ENCODE peak calls at places on chromosome 18, in nine cellular contexts. W is CD8-positive, alpha-beta memory T cell; E is putamen; U is astrocyte of the hippocampus; J is WERI-Rb-1; H is activated CD8-positive, alpha-beta memory T cell treated with anti-CD3 and anti-CD28 coated beads for 48 hours; C is occipital lobe; X is NCI-H524; Q is cardiac muscle cell. T is an unnamed sample.

GRCh38 chr18:37483221-37483971 is 82.2 kb downstream of the CELF4 start:
- DNase-seq in E (no peak), Q (peak), X (peak), U (peak), W (no peak), C (no peak), J (peak), H (no peak), T (no peak)

GRCh38 chr18:11963991-11964484 is 17.3 kb upstream of the IMPA2 start:
- DNase-seq in H (no peak), W (no peak), E (no peak), X (peak), Q (peak), J (peak), C (no peak), U (peak), T (no peak)

GRCh38 chr18:75811156-75811555 is 383.7 kb upstream of the SMIM21 start:
- DNase-seq in Q (peak), X (peak), W (no peak), U (peak), E (no peak), J (no peak), C (no peak), H (no peak), T (no peak)

GRCh38 chr18:49664086-49664890 is 102.4 kb downstream of the LIPG start:
- DNase-seq in X (no peak), J (no peak), H (no peak), Q (peak), W (no peak), C (no peak), U (no peak), E (no peak), T (no peak)

GRCh38 chr18:24446953-24447537 is 13.4 kb upstream of the HRH4 start:
- DNase-seq in J (no peak), C (no peak), H (no peak), Q (no peak), E (no peak), X (peak), U (no peak), W (no peak), T (no peak)

GRCh38 chr18:11407900-11408299 is 201.5 kb upstream of the SLC35G4 start:
- DNase-seq in W (no peak), C (no peak), H (no peak), E (no peak), U (peak), X (no peak), Q (peak), J (no peak), T (no peak)

GRCh38 chr18:49487711-49488310 is 777 bp upstream of the C18orf32 start:
- DNase-seq in E (no peak), X (no peak), C (no peak), H (no peak), Q (peak), U (no peak), J (no peak), W (no peak), T (no peak)

GRCh38 chr18:14974576-14974975 is 226.6 kb downstream of the ANKRD30B start:
- DNase-seq in U (no peak), Q (no peak), X (no peak), C (no peak), H (no peak), J (no peak), E (no peak), W (no peak), T (no peak)

GRCh38 chr18:38790303-38790702 is 1224.7 kb upstream of the CELF4 start:
- DNase-seq in U (no peak), C (no peak), X (no peak), E (no peak), Q (no peak), W (no peak), J (no peak), H (no peak), T (no peak)

GRCh38 chr18:25334588-25334987 is 17.4 kb downstream of the ZNF521 start:
- DNase-seq in W (no peak), X (no peak), J (no peak), H (no peak), Q (no peak), E (no peak), U (no peak), C (no peak), T (no peak)

GRCh38 chr18:995641-996040 is 91.0 kb downstream of the ADCYAP1 start:
- DNase-seq in J (no peak), W (no peak), U (peak), X (no peak), H (no peak), C (no peak), E (no peak), Q (peak), T (no peak)

GRCh38 chr18:13993730-13994129 is 78.4 kb upstream of the MC2R start:
- DNase-seq in J (no peak), E (peak), Q (no peak), X (no peak), W (no peak), C (peak), U (no peak), H (no peak), T (peak)

GRCh38 chr18:67731853-67732252 is 215.3 kb upstream of the DSEL start:
- DNase-seq in J (no peak), H (no peak), E (no peak), X (no peak), C (no peak), W (no peak), Q (no peak), U (peak), T (no peak)

GRCh38 chr18:44741070-44741469 is 60.4 kb downstream of the SETBP1 start:
- DNase-seq in H (no peak), X (peak), U (no peak), E (no peak), Q (no peak), C (no peak), J (no peak), W (no peak), T (no peak)

GRCh38 chr18:1995041-1995612 is 576.2 kb downstream of the METTL4 start:
- DNase-seq in U (no peak), W (no peak), X (no peak), E (no peak), C (no peak), H (no peak), J (no peak), Q (no peak), T (no peak)

GRCh38 chr18:36461551-36461987 is 164.1 kb downstream of the FHOD3 start:
- DNase-seq in W (no peak), Q (peak), E (no peak), C (no peak), H (no peak), X (no peak), J (no peak), U (peak), T (no peak)

GRCh38 chr18:38586327-38586726 is 1020.7 kb upstream of the CELF4 start:
- DNase-seq in X (no peak), Q (no peak), W (no peak), C (no peak), H (no peak), J (no peak), U (no peak), E (no peak), T (no peak)

GRCh38 chr18:55324166-55324565 is 263.8 kb downstream of the TCF4 start:
- DNase-seq in X (peak), J (no peak), E (peak), U (no peak), H (no peak), W (no peak), C (no peak), Q (no peak), T (no peak)

GRCh38 chr18:26865557-26865956 is at the start of gene AQP4:
- DNase-seq in X (peak), Q (no peak), U (peak), E (no peak), H (no peak), J (peak), C (peak), W (no peak), T (no peak)

GRCh38 chr18:23887493-23887892 is 127.1 kb upstream of the TTC39C start:
- DNase-seq in X (peak), W (no peak), U (no peak), C (no peak), J (no peak), Q (peak), H (no peak), E (no peak), T (no peak)

GRCh38 chr18:72542993-72543361 is 1.2 kb downstream of the CBLN2 start:
- DNase-seq in H (no peak), X (peak), W (no peak), Q (no peak), J (peak), E (no peak), U (peak), C (no peak), T (no peak)

GRCh38 chr18:45008694-45009372 is 328.1 kb downstream of the SETBP1 start:
- DNase-seq in U (no peak), E (no peak), C (no peak), Q (no peak), W (no peak), X (no peak), J (no peak), H (no peak), T (no peak)

GRCh38 chr18:50286391-50287027 is 983 bp downstream of the CXXC1 start:
- DNase-seq in Q (peak), C (no peak), X (peak), W (no peak), H (no peak), J (peak), U (peak), E (no peak), T (no peak)

GRCh38 chr18:61991201-61991600 is 98.4 kb upstream of the RNF152 start:
- DNase-seq in U (peak), Q (peak), H (no peak), J (no peak), E (no peak), C (no peak), W (no peak), X (no peak), T (no peak)

GRCh38 chr18:35386600-35387366 is 9.6 kb upstream of the ZNF396 start:
- DNase-seq in H (peak), J (peak), W (peak), C (peak), Q (peak), E (peak), U (peak), X (peak), T (peak)

GRCh38 chr18:76604642-76605240 is 109.7 kb upstream of the ZNF516 start:
- DNase-seq in C (no peak), X (no peak), J (no peak), H (no peak), W (no peak), U (no peak), E (no peak), Q (no peak), T (no peak)